ENCODE peak calls at places on chromosomes 13 and 19, in four cellular contexts. A, U, N and J are unnamed samples.

GRCh38 chr19:3161453-3161852 is 17.1 kb upstream of the S1PR4 start:
- DNase-seq in A (no peak), U (no peak), N (no peak), J (no peak)

GRCh38 chr13:30847697-30848307 is 58.3 kb upstream of the MEDAG start:
- DNase-seq in A (no peak), N (no peak), U (peak), J (no peak)

GRCh38 chr19:49336482-49337266 is 1.5 kb downstream of the CD37 start:
- DNase-seq in A (no peak), U (no peak), N (no peak), J (no peak)

GRCh38 chr13:18936104-18936503 is 245.5 kb downstream of the TUBA3C start:
- DNase-seq in U (no peak), A (no peak), N (no peak), J (no peak)

GRCh38 chr19:39823693-39824092 is 10.3 kb downstream of the DYRK1B start:
- DNase-seq in U (no peak), A (no peak), N (no peak), J (no peak)

GRCh38 chr13:29573190-29573589 is 22.3 kb downstream of the SLC7A1 start:
- DNase-seq in A (peak), U (peak), N (no peak), J (peak)

GRCh38 chr19:53621885-53622710 is 9.7 kb upstream of the DPRX start:
- DNase-seq in A (no peak), U (no peak), N (no peak), J (no peak)

GRCh38 chr19:49546825-49547565 is 19.2 kb downstream of the RCN3 start:
- DNase-seq in U (peak), N (peak), A (no peak), J (peak)

GRCh38 chr19:48554385-48555091 is 2.6 kb downstream of the SULT2B1 start:
- DNase-seq in N (no peak), A (no peak), U (no peak), J (no peak)

GRCh38 chr13:39531646-39532045 is 71.3 kb downstream of the LHFPL6 start:
- DNase-seq in A (no peak), N (no peak), U (peak), J (no peak)

GRCh38 chr13:28707629-28708427 is 10.9 kb downstream of the SLC46A3 start:
- DNase-seq in A (no peak), U (peak), N (no peak), J (no peak)